ENCODE peak calls at places on chromosomes 4 and X, in six cellular contexts. N is neuronal stem cell, S is IMR-90, Q is mesendoderm, T is mesenchymal stem cell, X is H1. Z is an unnamed sample.

GRCh38 chrX:136963973-136964372 is 69.8 kb downstream of the GPR101 start:
- DNase-seq in N (no peak), S (no peak), Q (no peak), T (no peak), X (no peak), Z (no peak)

GRCh38 chrX:33336783-33337182 is 125.4 kb upstream of the DMD start:
- DNase-seq in N (no peak), S (peak; percentile 29), Q (peak; percentile 26), T (peak; percentile 6), X (no peak), Z (peak; percentile 32)

GRCh38 chrX:65528705-65529340 is 5.8 kb downstream of the LAS1L start:
- DNase-seq in N (peak; percentile 35), S (peak; percentile 10), Q (peak; percentile 51), T (peak; percentile 33), X (peak; percentile 84), Z (peak; percentile 56)

GRCh38 chr4:153116101-153116680 is 88.1 kb upstream of the TRIM2 start:
- DNase-seq in N (no peak), S (no peak), Q (no peak), T (no peak), X (no peak), Z (no peak)

GRCh38 chrX:73446831-73447230 is at the start of gene CDX4:
- DNase-seq in N (no peak), S (no peak), Q (peak; percentile 46), T (no peak), X (peak; percentile 49), Z (peak; percentile 57)

GRCh38 chrX:35826503-35826902 is 28.4 kb downstream of the MAGEB16 start:
- DNase-seq in N (peak; percentile 32), S (no peak), Q (peak; percentile 33), T (peak; percentile 0), X (no peak), Z (no peak)

GRCh38 chr4:25970691-25971427 is 56.8 kb downstream of the SMIM20 start:
- DNase-seq in N (no peak), S (no peak), Q (peak; percentile 66), T (peak; percentile 37), X (no peak), Z (no peak)

GRCh38 chr4:22500831-22501714 is 14.8 kb downstream of the ADGRA3 start:
- DNase-seq in N (no peak), S (peak; percentile 87), Q (peak; percentile 41), T (no peak), X (no peak), Z (no peak)

GRCh38 chr4:8893624-8894423 is 22.2 kb upstream of the HMX1 start:
- DNase-seq in N (no peak), S (no peak), Q (peak; percentile 73), T (no peak), X (peak; percentile 76), Z (peak; percentile 62)

GRCh38 chr4:168674869-168675268 is 178.0 kb downstream of the PALLD start:
- DNase-seq in N (no peak), S (peak; percentile 6), Q (no peak), T (peak; percentile 64), X (no peak), Z (no peak)
- H2BK120ac ChIP-seq in N (no peak overlapping the region), S (peak overlapping the region; percentile 62), Q (no peak overlapping the region), T (peak overlapping the region; percentile 6), X (no peak overlapping the region), Z (no peak overlapping the region)

DNA sequence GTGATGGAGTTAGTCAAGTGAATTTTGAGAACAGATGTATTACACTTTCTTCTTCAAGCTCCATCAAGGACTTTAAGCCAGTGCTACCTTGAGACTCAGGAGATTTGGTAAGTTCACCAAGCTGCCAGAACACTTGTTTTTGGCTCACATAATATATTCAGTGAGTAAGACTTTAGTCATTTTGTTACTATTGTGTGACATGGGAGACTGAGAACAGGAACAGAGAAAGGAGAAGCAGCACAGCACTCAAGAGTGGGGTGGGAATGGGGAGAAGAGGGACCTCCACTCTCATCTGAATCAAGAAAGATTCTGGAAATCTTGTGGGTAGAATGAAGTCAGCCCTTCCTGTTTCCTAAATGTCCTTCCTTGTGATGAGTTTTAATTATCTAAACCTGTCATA is 87.3 kb upstream of the TET2 start:
- DNase-seq in N (no peak), S (no peak), Q (no peak), T (no peak), X (no peak), Z (no peak)
- H2BK120ac ChIP-seq in N (no peak overlapping the region), S (no peak overlapping the region), Q (no peak overlapping the region), T (no peak overlapping the region), X (no peak overlapping the region), Z (no peak overlapping the region)

GRCh38 chrX:153074935-153075334 is 2.7 kb downstream of the PNMA6A start:
- DNase-seq in N (no peak), S (no peak), Q (no peak), T (no peak), X (no peak), Z (no peak)

GRCh38 chrX:153074262-153074899 is 2.1 kb downstream of the PNMA6A start:
- DNase-seq in N (no peak), S (no peak), Q (no peak), T (no peak), X (no peak), Z (no peak)

GRCh38 chrX:153075366-153075765 is 3.1 kb downstream of the PNMA6A start:
- DNase-seq in N (no peak), S (no peak), Q (no peak), T (no peak), X (no peak), Z (no peak)
- H2BK120ac ChIP-seq in N (no peak overlapping the region), S (no peak overlapping the region), Q (no peak overlapping the region), T (no peak overlapping the region), X (no peak overlapping the region), Z (no peak overlapping the region)

GRCh38 chrX:44542567-44543325 is at the start of gene FUNDC1:
- DNase-seq in N (peak; percentile 86), S (peak; percentile 91), Q (peak; percentile 98), T (peak; percentile 92), X (peak; percentile 89), Z (peak; percentile 96)
- H2BK120ac ChIP-seq in N (no peak within 1 kb of the TSS), S (peak within 1 kb of the TSS; percentile 42), Q (no peak within 1 kb of the TSS), T (peak within 1 kb of the TSS; percentile 49), X (no peak within 1 kb of the TSS), Z (no peak within 1 kb of the TSS)

DNA sequence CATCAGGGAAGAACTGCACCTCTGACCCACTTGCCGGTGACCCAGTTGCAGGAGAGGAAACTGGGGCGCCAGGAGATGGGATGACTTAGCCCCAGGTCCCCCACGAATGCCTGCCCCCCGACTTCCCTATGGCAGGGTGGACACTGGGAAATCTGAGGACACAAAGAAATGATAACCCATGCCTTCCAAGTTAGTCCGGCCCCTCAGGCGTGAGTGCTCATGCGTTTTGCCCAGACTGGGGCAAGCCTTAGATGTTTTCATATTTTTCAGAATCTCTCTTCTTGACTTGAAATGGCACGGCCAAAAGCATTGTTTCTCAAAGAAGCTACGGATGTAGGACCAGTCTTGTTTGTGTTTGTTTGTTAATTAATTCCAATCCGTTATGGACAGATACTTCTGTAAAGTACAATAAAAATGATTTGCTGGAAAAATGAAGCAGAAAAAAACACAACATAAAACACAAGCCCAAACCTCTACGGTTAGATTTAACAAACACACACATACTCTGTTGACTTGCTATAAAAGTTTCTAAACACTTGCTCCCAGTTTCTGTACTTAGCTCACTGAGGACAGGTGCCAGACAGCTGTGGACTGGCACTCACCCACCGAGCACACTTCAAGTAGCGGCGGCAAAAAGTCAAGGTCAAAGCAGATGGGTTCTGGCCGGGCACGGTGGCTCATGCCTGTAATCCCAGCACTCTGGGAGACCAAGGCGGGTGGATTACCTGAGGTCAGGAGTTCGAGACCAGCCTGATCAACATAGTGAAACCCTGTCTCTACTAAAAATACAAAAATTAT is 341.5 kb downstream of the BCOR start:
- DNase-seq in N (no peak), S (no peak), Q (no peak), T (no peak), X (no peak), Z (no peak)
- H2BK120ac ChIP-seq in N (no peak overlapping the region), S (peak overlapping the region; percentile 85), Q (no peak overlapping the region), T (peak overlapping the region; percentile 34), X (no peak overlapping the region), Z (no peak overlapping the region)

GRCh38 chr4:7021930-7022658 is 21.1 kb upstream of the TADA2B start:
- DNase-seq in N (no peak), S (peak; percentile 89), Q (no peak), T (peak; percentile 96), X (no peak), Z (no peak)
- H2BK120ac ChIP-seq in N (no peak overlapping the region), S (peak overlapping the region; percentile 97), Q (no peak overlapping the region), T (peak overlapping the region; percentile 22), X (no peak overlapping the region), Z (no peak overlapping the region)

GRCh38 chrX:71637253-71637618 is 18.9 kb upstream of the CXCR3 start:
- DNase-seq in N (no peak), S (peak; percentile 35), Q (no peak), T (no peak), X (no peak), Z (no peak)

GRCh38 chrX:71629467-71629866 is 11.2 kb upstream of the CXCR3 start:
- DNase-seq in N (no peak), S (no peak), Q (no peak), T (no peak), X (no peak), Z (no peak)

GRCh38 chrX:71634366-71634765 is 16.1 kb upstream of the CXCR3 start:
- DNase-seq in N (no peak), S (no peak), Q (no peak), T (no peak), X (no peak), Z (no peak)

GRCh38 chrX:71636438-71637252 is 18.3 kb upstream of the CXCR3 start:
- DNase-seq in N (no peak), S (no peak), Q (no peak), T (no peak), X (no peak), Z (no peak)

DNA sequence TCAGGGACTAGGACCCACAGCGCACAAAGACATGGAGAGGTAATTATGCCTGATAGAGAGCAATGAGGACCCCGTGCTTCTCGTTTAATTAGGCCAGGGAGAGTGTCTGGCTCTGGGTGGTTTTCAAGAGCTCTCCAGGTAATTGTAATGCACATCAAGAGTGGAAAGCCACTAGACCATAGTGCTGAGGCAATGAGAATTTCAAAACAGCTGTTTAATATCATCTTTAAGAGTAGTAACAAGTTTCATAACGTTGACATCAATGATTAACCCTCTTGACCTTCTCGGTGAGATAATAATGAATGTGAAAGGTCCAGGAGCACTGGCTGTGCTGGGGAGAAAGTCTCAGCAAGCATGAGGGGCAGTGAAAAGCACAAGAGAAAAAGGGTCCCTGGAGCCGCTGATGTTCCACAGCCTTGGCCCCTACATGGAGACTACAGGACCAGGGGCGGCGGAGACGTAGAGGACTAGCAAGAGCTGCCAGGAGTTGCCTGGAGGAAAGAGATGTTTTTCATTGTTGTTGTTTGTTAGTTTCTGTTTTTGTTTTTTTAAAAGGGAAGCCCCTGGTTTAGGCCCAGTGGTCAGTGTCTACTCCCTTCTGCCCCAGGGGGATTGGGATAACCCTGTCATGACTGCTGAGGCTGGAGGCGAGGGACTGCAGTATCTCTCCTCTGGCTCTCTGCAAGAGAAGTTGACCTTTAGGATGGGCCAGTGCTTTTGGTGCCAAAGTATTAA is 14.8 kb upstream of the CXCR3 start:
- DNase-seq in N (no peak), S (no peak), Q (no peak), T (no peak), X (no peak), Z (no peak)
- H2BK120ac ChIP-seq in N (no peak overlapping the region), S (no peak overlapping the region), Q (no peak overlapping the region), T (no peak overlapping the region), X (no peak overlapping the region), Z (no peak overlapping the region)

Z was measured in H9.